ENCODE peak calls at places on chromosome 17, in four cellular contexts. F is IMR-90, M is H1, P is H9. Q is an unnamed sample.

GRCh38 chr17:78717431-78717980 is 64.6 kb downstream of the CYTH1 start:
- DNase-seq in F (peak), M (peak), P (no peak), Q (no peak)

GRCh38 chr17:37648555-37648954 is 5.3 kb upstream of the DDX52 start:
- DNase-seq in F (peak), M (no peak), P (no peak), Q (no peak)

GRCh38 chr17:8041980-8042379 is 3.1 kb downstream of the ALOX15B start:
- DNase-seq in F (no peak), M (no peak), P (no peak), Q (no peak)

GRCh38 chr17:60039509-60040442 is 38.9 kb downstream of the HEATR6 start:
- DNase-seq in F (no peak), M (no peak), P (no peak), Q (peak)

GRCh38 chr17:33154869-33155455 is 138.1 kb downstream of the ASIC2 start:
- DNase-seq in F (no peak), M (no peak), P (peak), Q (no peak)

GRCh38 chr17:48134912-48135480 is 27.4 kb downstream of the SNX11 start:
- DNase-seq in F (no peak), M (no peak), P (peak), Q (peak)

GRCh38 chr17:49252148-49252682 is 21.6 kb upstream of the PHOSPHO1 start:
- DNase-seq in F (no peak), M (no peak), P (no peak), Q (peak)

GRCh38 chr17:82213251-82214011 is 789 bp upstream of the CCDC57 start:
- DNase-seq in F (peak), M (peak), P (no peak), Q (peak)

GRCh38 chr17:72985882-72986720 is 106.4 kb downstream of the SLC39A11 start:
- DNase-seq in F (peak), M (peak), P (peak), Q (peak)

GRCh38 chr17:48357727-48358126 is 72.3 kb downstream of the SKAP1 start:
- DNase-seq in F (peak), M (no peak), P (no peak), Q (no peak)

DNA sequence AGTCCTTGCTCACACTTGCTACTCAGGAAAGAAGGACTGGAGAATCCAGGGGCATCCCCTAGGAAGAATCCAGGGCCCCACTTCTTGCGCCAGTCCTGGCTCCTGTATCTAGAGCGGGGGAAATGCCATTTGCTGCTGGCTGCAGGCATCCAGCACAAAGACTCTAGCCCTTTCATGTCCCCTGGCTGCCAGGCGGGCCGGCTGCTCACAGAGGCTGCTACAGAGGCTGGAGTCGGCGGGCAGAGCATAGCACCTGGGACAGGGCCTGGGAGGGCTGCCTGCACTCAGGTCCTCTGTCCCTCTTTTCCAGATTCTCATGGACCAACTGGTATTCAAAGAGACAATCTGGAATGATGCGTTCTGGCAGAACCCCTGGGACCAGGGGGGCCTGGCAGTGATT is 13.8 kb downstream of the SMIM5 start:
- DNase-seq in F (no peak), M (no peak), P (no peak), Q (no peak)
- H4K5ac ChIP-seq in F (no peak), M (no peak), P (no peak), Q (no peak)

GRCh38 chr17:17109896-17110295 is 67.6 kb downstream of the MPRIP start:
- DNase-seq in F (no peak), M (no peak), P (no peak), Q (no peak)

GRCh38 chr17:17108681-17109049 is 66.4 kb downstream of the MPRIP start:
- DNase-seq in F (no peak), M (no peak), P (no peak), Q (no peak)

GRCh38 chr17:17110520-17110919 is 68.3 kb downstream of the MPRIP start:
- DNase-seq in F (no peak), M (no peak), P (no peak), Q (no peak)

GRCh38 chr17:17107891-17108680 is 65.8 kb downstream of the MPRIP start:
- DNase-seq in F (no peak), M (no peak), P (no peak), Q (no peak)

DNA sequence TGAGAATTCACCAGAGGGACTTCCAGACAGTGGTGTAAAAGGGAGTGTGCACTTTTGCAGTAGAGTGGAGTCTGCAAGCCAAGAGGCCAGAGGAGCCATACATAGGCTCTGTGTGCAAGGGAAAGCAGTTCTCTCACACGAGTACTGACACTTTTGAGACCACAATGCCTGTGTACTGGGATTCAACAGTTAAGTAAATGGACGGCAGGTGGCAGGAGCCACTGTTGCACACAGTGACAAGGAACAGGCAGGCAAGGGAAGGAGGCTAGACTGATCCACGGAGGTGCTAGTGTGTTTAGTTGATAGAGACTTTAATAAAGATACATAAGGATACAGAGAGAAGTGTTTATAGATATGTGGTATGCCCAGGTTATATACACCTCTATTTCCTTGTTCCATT is 67.0 kb downstream of the MPRIP start:
- DNase-seq in F (no peak), M (no peak), P (no peak), Q (no peak)
- H4K5ac ChIP-seq in F (no peak), M (no peak), P (no peak), Q (no peak)

DNA sequence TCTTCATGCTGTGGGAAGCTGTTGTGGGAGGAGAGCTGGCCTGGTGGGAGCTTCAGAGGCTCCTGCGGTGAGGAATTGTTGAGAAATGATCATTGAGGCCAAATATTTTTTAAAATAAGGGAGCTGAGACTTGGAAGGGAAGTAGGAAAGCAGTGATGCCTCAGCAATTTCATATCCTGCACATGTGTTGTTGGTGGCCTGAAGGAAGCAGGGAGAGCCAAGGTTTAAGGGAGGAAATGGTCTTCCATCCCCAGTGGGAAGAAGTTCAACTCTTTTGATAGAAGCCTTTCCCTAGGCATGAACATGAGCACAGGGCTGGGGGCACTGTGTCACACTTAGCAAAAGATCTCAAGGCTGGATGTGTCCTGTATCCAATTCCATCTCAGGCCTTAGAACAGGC is at the start of gene CCL14:
- DNase-seq in F (no peak), M (no peak), P (no peak), Q (no peak)
- H4K5ac ChIP-seq in F (no peak), M (no peak), P (no peak), Q (no peak)

GRCh38 chr17:57685499-57686132 is 59.5 kb downstream of the CCDC182 start:
- DNase-seq in F (no peak), M (peak), P (no peak), Q (no peak)
- H4K5ac ChIP-seq in F (no peak), M (no peak), P (no peak), Q (no peak)

GRCh38 chr17:43556292-43556691 is 10.2 kb upstream of the ETV4 start:
- DNase-seq in F (peak), M (no peak), P (no peak), Q (no peak)

GRCh38 chr17:43560461-43561427 is 14.6 kb upstream of the ETV4 start:
- DNase-seq in F (no peak), M (no peak), P (no peak), Q (no peak)

GRCh38 chr17:43558805-43559160 is 12.6 kb upstream of the ETV4 start:
- DNase-seq in F (no peak), M (no peak), P (no peak), Q (no peak)

GRCh38 chr17:43562679-43563146 is 16.6 kb upstream of the ETV4 start:
- DNase-seq in F (no peak), M (no peak), P (no peak), Q (peak)

DNA sequence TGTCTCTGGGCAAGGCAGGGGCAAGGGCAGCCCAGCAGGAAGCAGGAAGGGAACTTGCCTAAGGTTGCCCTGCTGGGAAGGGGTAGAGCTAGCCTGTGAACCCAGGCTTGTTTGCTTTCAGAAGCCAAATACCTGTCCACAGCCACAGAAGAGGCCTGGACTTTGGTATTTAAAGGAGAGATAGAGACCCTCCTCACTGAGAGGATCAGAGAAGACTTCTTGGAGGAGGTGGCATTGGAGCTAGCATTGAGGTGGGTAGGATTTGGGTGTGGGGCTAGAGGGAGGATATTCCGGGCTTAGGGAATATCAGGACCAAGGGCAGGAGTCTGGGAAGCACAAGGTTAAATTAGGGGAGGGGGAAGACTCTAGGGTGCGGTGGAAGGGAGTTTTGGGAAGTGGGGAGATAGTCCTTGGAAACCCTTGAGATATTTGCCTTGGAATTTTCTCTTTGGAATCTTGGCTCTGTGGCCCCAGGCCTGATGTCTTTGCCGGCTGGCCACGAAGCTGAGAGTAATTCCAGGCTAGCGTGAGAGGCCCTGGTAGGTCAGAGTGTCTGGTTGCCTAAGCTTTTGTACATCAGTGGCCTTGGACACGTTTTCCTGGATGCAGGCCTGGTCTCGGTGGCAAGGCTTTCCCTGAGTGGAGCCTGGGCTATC is 13.1 kb upstream of the ETV4 start:
- DNase-seq in F (no peak), M (no peak), P (no peak), Q (no peak)
- H4K5ac ChIP-seq in F (no peak), M (no peak), P (no peak), Q (no peak)

GRCh38 chr17:65403129-65403528 is 158.3 kb downstream of the AXIN2 start:
- DNase-seq in F (no peak), M (no peak), P (no peak), Q (no peak)

GRCh38 chr17:65403616-65404015 is 157.8 kb downstream of the AXIN2 start:
- DNase-seq in F (no peak), M (no peak), P (no peak), Q (no peak)

GRCh38 chr17:65401581-65401980 is 159.9 kb downstream of the AXIN2 start:
- DNase-seq in F (no peak), M (no peak), P (no peak), Q (no peak)

GRCh38 chr17:65400701-65401100 is 160.7 kb downstream of the AXIN2 start:
- DNase-seq in F (no peak), M (no peak), P (no peak), Q (no peak)

DNA sequence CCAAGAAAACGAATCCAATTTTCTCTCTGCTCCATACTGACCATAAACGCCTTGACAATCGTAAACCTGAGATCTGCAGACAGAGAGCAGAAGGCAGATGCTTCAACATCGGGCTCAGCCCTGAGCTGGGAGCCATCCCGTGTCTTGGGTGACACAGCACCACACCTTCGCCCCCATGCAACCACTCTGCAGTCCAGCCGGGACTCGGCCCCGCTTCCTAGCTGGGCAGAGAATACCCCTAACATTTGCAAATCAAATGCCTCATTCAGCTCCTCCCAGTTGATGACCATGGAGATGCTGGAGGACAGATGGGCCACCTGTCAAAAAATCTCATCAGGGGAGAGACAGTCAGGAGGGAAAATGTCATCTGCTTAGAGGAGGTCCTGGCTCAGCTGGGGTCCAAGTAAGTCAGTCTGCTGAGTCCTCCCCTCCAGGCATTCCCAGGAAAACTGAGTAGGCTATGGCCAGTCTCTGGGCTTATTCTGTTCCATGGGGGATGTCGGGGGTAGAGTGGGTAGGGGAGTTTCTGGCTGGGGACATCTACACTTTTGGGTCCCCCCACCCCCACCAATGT is 158.8 kb downstream of the AXIN2 start:
- DNase-seq in F (no peak), M (no peak), P (no peak), Q (no peak)
- H4K5ac ChIP-seq in F (no peak), M (no peak), P (no peak), Q (no peak)